ENCODE peak calls at places on chromosomes 7 and 10, in five cellular contexts. One of them, this sample, is unnamed.

GRCh38 chr10:74199315-74199714 is 48.3 kb downstream of the ADK start:
- DNase-seq in Caki2: no peak
- DNase-seq in GDM1: no peak
- DNase-seq in DMS153: no peak
- DNase-seq in amniotic epithelial cell: no peak
- DNase-seq in this sample: no peak

GRCh38 chr10:3773465-3774017 is 11.5 kb downstream of the KLF6 start:
- DNase-seq in DMS153: no peak
- DNase-seq in GDM1: no peak
- DNase-seq in Caki2: no peak
- DNase-seq in amniotic epithelial cell: peak
- DNase-seq in this sample: no peak

GRCh38 chr10:22816298-22816653 is 101.9 kb upstream of the PIP4K2A start:
- DNase-seq in DMS153: no peak
- DNase-seq in GDM1: no peak
- DNase-seq in amniotic epithelial cell: peak
- DNase-seq in Caki2: peak
- DNase-seq in this sample: peak

GRCh38 chr10:103895458-103896186 is 22.4 kb downstream of the STN1 start:
- DNase-seq in amniotic epithelial cell: no peak
- DNase-seq in DMS153: no peak
- DNase-seq in GDM1: no peak
- DNase-seq in Caki2: peak
- DNase-seq in this sample: no peak

GRCh38 chr7:99129001-99129400 is 14.9 kb downstream of the SMURF1 start:
- DNase-seq in GDM1: no peak
- DNase-seq in Caki2: no peak
- DNase-seq in DMS153: no peak
- DNase-seq in amniotic epithelial cell: no peak
- DNase-seq in this sample: no peak

GRCh38 chr10:82757907-82758306 is 882.9 kb downstream of the NRG3 start:
- DNase-seq in amniotic epithelial cell: no peak
- DNase-seq in DMS153: no peak
- DNase-seq in Caki2: peak
- DNase-seq in GDM1: no peak
- DNase-seq in this sample: no peak

GRCh38 chr10:58030208-58030607 is 237.5 kb downstream of the IPMK start:
- DNase-seq in DMS153: no peak
- DNase-seq in GDM1: no peak
- DNase-seq in amniotic epithelial cell: no peak
- DNase-seq in Caki2: no peak
- DNase-seq in this sample: no peak

GRCh38 chr7:114021135-114021534 is 102.3 kb upstream of the PPP1R3A start:
- DNase-seq in DMS153: no peak
- DNase-seq in Caki2: no peak
- DNase-seq in GDM1: no peak
- DNase-seq in amniotic epithelial cell: peak
- DNase-seq in this sample: no peak

GRCh38 chr7:5082806-5083205 is 37.1 kb downstream of the RBAK start:
- DNase-seq in amniotic epithelial cell: no peak
- DNase-seq in GDM1: peak
- DNase-seq in Caki2: no peak
- DNase-seq in DMS153: no peak
- DNase-seq in this sample: peak

GRCh38 chr10:30185916-30186315 is 126.5 kb upstream of the JCAD start:
- DNase-seq in GDM1: no peak
- DNase-seq in Caki2: peak
- DNase-seq in DMS153: no peak
- DNase-seq in amniotic epithelial cell: peak
- DNase-seq in this sample: no peak

GRCh38 chr7:96679886-96680285 is 29.8 kb downstream of the SEM1 start:
- DNase-seq in DMS153: no peak
- DNase-seq in amniotic epithelial cell: peak
- DNase-seq in GDM1: no peak
- DNase-seq in Caki2: no peak
- DNase-seq in this sample: no peak